ENCODE peak calls at places on chromosome 16, in nine cellular contexts. C is Peyer's patch, J is H1, D is ovary, Z is A549, F is uterus, E is neural progenitor cell, R is AG10803, A is cardiac muscle cell. S is an unnamed sample.

GRCh38 chr16:55257971-55258613 is 65.9 kb upstream of the IRX6 start:
- DNase-seq in A (peak; percentile 60), C (no peak), R (peak; percentile 71), Z (no peak), E (peak; percentile 79), J (peak; percentile 92), F (no peak), D (no peak), S (no peak)

GRCh38 chr16:85462405-85463227 is 150.5 kb upstream of the GSE1 start:
- DNase-seq in R (no peak), D (peak; percentile 65), C (no peak), Z (no peak), E (peak; percentile 54), F (peak; percentile 64), A (peak; percentile 92), J (no peak), S (no peak)

GRCh38 chr16:28219283-28219682 is 7.5 kb upstream of the XPO6 start:
- DNase-seq in A (no peak), Z (no peak), R (no peak), J (no peak), D (no peak), E (peak; percentile 26), C (no peak), F (no peak), S (no peak)

GRCh38 chr16:85413713-85414663 is 199.1 kb upstream of the GSE1 start:
- DNase-seq in J (peak; percentile 35), R (no peak), E (no peak), Z (no peak), A (no peak), D (no peak), F (no peak), C (no peak), S (peak; percentile 4)

GRCh38 chr16:24819462-24820040 is 26.2 kb upstream of the SLC5A11 start:
- DNase-seq in D (no peak), Z (no peak), C (no peak), A (no peak), R (peak; percentile 60), J (no peak), E (no peak), F (no peak), S (no peak)

GRCh38 chr16:88539261-88539651 is 30.9 kb upstream of the ZC3H18 start:
- DNase-seq in A (no peak), F (no peak), D (no peak), E (no peak), J (no peak), C (no peak), R (no peak), Z (no peak), S (no peak)

GRCh38 chr16:60137891-60138290 is 1403.8 kb upstream of the GOT2 start:
- DNase-seq in A (no peak), D (no peak), R (no peak), J (no peak), E (no peak), C (no peak), F (no peak), Z (no peak), S (no peak)

GRCh38 chr16:30166202-30166902 is 17.1 kb upstream of the CORO1A start:
- DNase-seq in J (no peak), D (no peak), Z (no peak), C (peak; percentile 31), F (no peak), R (no peak), A (no peak), E (no peak), S (no peak)

GRCh38 chr16:8512941-8513624 is 77.2 kb downstream of the TMEM114 start:
- DNase-seq in D (no peak), R (no peak), Z (no peak), E (no peak), C (no peak), A (no peak), F (no peak), J (no peak), S (no peak)

GRCh38 chr16:68351991-68352431 is 41.2 kb downstream of the PRMT7 start:
- DNase-seq in Z (no peak), F (no peak), R (no peak), J (no peak), D (no peak), E (no peak), C (no peak), A (no peak), S (no peak)

GRCh38 chr16:10552281-10552680 is 28.1 kb downstream of the EMP2 start:
- DNase-seq in E (no peak), J (no peak), R (peak; percentile 36), D (no peak), A (no peak), F (no peak), Z (no peak), C (no peak), S (no peak)

GRCh38 chr16:56547120-56547948 is 17.5 kb upstream of the MT4 start:
- DNase-seq in A (peak; percentile 26), J (peak; percentile 59), F (no peak), R (peak; percentile 66), C (no peak), E (peak; percentile 90), Z (no peak), D (no peak), S (no peak)

GRCh38 chr16:88738167-88739084 is 32.1 kb downstream of the CTU2 start:
- DNase-seq in Z (no peak), F (no peak), R (no peak), D (no peak), A (no peak), E (no peak), J (no peak), C (no peak), S (no peak)

DNA sequence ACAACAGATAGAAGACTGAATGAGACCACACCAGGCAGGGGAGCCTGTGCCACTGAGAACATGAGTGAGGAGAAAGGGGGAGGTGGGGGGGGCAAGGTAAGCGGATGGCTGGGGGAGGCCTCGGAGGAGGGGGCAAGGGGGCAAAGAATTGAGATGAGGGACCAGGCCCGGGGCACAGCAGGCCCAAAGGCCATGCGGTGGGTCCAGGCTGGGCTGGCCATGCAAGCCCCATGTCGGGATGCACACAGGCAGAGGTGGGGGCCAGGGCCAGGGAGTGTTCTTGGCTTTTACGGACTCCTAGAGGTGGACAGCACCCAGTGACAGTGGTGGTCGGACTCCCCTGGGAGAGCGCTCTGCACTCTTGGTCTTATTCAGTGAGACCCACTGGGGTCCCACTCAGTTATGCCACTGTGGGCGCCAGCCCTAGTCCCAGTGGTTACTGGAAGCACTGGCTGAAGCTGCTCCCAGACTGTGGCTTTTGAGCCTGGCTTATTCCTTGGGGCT is 4.8 kb upstream of the MTHFSD start:
- DNase-seq in E (no peak), A (no peak), D (no peak), J (no peak), C (no peak), F (no peak), R (no peak), Z (no peak), S (no peak)
- TF ChIP-seq CTCF in E (no peak), A (no peak), D (no peak), J (no peak), C (no peak), F (no peak), R (no peak), Z (no peak), S (no peak)

DNA sequence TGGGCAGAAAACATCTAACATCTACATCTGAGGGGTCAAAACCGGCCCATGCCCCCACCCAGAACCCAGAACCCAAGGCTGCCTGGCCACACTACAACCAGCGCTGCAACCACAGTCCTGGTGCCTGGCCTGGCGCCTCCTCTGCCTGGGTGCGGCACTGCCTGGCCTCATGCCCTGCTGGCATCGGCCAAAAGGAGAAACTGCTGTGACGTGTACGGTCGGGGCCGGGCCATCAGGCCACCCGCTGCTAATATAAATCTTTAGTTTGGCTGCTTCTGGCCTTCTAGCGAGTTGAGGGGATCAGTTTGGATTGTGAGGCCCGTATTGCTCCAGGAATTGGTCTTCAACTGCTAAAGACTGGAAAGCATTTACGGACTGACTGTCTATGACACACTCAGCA is 22.8 kb downstream of the TMEM204 start:
- DNase-seq in C (no peak), F (no peak), D (no peak), Z (no peak), E (no peak), J (no peak), A (no peak), R (peak; percentile 32), S (no peak)
- TF ChIP-seq CTCF in C (no peak), F (no peak), D (no peak), Z (no peak), E (no peak), J (no peak), A (no peak), R (peak; percentile 2), S (no peak)

GRCh38 chr16:81831722-81832126 is 52.6 kb downstream of the PLCG2 start:
- DNase-seq in A (no peak), C (peak; percentile 90), R (peak; percentile 12), F (peak; percentile 20), J (no peak), E (no peak), Z (no peak), D (no peak), S (peak; percentile 79)
- TF ChIP-seq CTCF in A (no peak), C (no peak), R (no peak), F (no peak), J (no peak), E (no peak), Z (no peak), D (no peak), S (peak; percentile 25)

GRCh38 chr16:4288148-4288921 is 15.5 kb upstream of the TFAP4 start:
- DNase-seq in Z (peak; percentile 86), F (peak; percentile 79), A (peak; percentile 83), C (peak; percentile 79), J (peak; percentile 98), R (peak; percentile 46), D (peak; percentile 72), E (peak; percentile 89), S (peak; percentile 77)

GRCh38 chr16:4291699-4292098 is 18.9 kb upstream of the TFAP4 start:
- DNase-seq in D (no peak), R (no peak), A (no peak), E (no peak), F (no peak), J (no peak), Z (no peak), C (no peak), S (no peak)

GRCh38 chr16:4293822-4294457 is 21.1 kb upstream of the TFAP4 start:
- DNase-seq in D (peak; percentile 61), J (peak; percentile 82), A (peak; percentile 91), R (peak; percentile 79), E (peak; percentile 88), F (peak; percentile 57), C (no peak), Z (peak; percentile 50), S (no peak)

GRCh38 chr16:4293181-4293716 is 20.4 kb upstream of the TFAP4 start:
- DNase-seq in Z (no peak), C (no peak), E (no peak), F (no peak), D (no peak), R (no peak), J (no peak), A (no peak), S (no peak)

DNA sequence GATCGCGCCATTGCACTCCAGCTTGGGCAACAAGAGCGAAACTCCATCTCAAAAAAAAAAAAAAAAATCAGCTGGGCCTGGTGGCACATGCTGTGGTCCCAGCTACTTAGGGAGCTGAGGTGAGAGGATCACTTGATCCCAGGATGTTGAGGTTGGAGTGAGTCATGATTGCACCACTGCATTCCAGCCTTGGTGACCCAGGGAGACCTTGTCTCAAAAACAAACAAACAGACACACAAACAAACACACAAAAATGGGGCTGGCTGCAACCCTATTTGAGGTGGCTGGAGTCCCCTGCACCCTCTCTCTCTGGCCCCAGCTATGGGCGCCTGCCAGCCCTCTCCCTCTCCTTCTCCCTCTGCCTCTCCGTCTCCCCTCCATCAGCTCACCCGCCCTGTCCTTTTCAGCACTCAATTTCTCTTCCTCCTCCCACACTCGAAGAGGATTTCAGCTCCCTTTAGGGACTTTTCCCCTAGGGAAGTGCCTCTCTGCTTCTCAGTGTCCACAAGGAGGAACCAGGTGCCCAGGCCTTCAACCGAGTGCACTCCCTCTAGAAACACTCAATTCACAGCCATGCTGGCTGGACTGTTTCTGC is 17.5 kb upstream of the TFAP4 start:
- DNase-seq in R (peak; percentile 92), C (no peak), Z (peak; percentile 63), A (peak; percentile 19), D (no peak), F (no peak), J (no peak), E (no peak), S (no peak)
- TF ChIP-seq CTCF in R (peak; percentile 44), C (no peak), Z (no peak), A (peak; percentile 16), D (no peak), F (peak; percentile 33), J (no peak), E (no peak), S (no peak)